ENCODE peak calls at places on chromosomes 3 and 15, in five cellular contexts. V, R, A, E and S are unnamed samples.

GRCh38 chr3:12222765-12223485 is 64.2 kb upstream of the TIMP4 start:
- DNase-seq in V (no peak), R (no peak), A (no peak), E (peak; percentile 41), S (no peak)

GRCh38 chr3:24237971-24238767 is 256.5 kb downstream of the THRB start:
- DNase-seq in V (peak; percentile 68), R (no peak), A (no peak), E (peak; percentile 97), S (peak; percentile 61)

GRCh38 chr3:140845878-140846277 is 95.8 kb upstream of the SLC25A36 start:
- DNase-seq in V (no peak), R (no peak), A (no peak), E (no peak), S (no peak)

GRCh38 chr15:98729446-98730042 is 81.2 kb downstream of the IGF1R start:
- DNase-seq in V (no peak), R (no peak), A (no peak), E (peak; percentile 47), S (peak; percentile 56)

GRCh38 chr3:5194801-5195509 is 7.4 kb downstream of the EDEM1 start:
- DNase-seq in V (peak; percentile 65), R (no peak), A (peak; percentile 37), E (peak; percentile 94), S (no peak)

GRCh38 chr15:74244818-74245341 is 8.8 kb downstream of the CCDC33 start:
- DNase-seq in V (no peak), R (no peak), A (no peak), E (no peak), S (no peak)

GRCh38 chr3:127307431-127307830 is 19.6 kb upstream of the PRR20G start:
- DNase-seq in V (no peak), R (no peak), A (no peak), E (no peak), S (no peak)

GRCh38 chr3:117661636-117662095 is 952.1 kb downstream of the TUSC7 start:
- DNase-seq in V (no peak), R (no peak), A (no peak), E (peak; percentile 17), S (no peak)

GRCh38 chr3:127452321-127452821 is 138.2 kb downstream of the TPRA1 start:
- DNase-seq in V (no peak), R (no peak), A (no peak), E (no peak), S (no peak)

GRCh38 chr15:100405179-100405578 is 63.4 kb upstream of the ADAMTS17 start:
- DNase-seq in V (no peak), R (no peak), A (no peak), E (no peak), S (no peak)

GRCh38 chr15:77118787-77119410 is 48.0 kb upstream of the TSPAN3 start:
- DNase-seq in V (peak; percentile 90), R (no peak), A (peak; percentile 17), E (peak; percentile 76), S (peak; percentile 55)

GRCh38 chr15:64524778-64525177 is 64.4 kb downstream of the ZNF609 start:
- DNase-seq in V (no peak), R (no peak), A (no peak), E (no peak), S (no peak)

GRCh38 chr3:39809181-39809994 is at the start of gene MYRIP:
- DNase-seq in V (peak; percentile 32), R (no peak), A (no peak), E (no peak), S (peak; percentile 96)

GRCh38 chr3:16299746-16300145 is 34.7 kb downstream of the OXNAD1 start:
- DNase-seq in V (no peak), R (no peak), A (no peak), E (no peak), S (no peak)

GRCh38 chr15:91348812-91349500 is 248.9 kb downstream of the SV2B start:
- DNase-seq in V (no peak), R (no peak), A (no peak), E (no peak), S (no peak)

GRCh38 chr15:87755226-87755625 is 501.3 kb downstream of the NTRK3 start:
- DNase-seq in V (no peak), R (no peak), A (no peak), E (peak; percentile 22), S (no peak)

GRCh38 chr3:50237133-50237651 is 1.2 kb downstream of the GNAI2 start:
- DNase-seq in V (peak; percentile 36), R (no peak), A (no peak), E (peak; percentile 59), S (peak; percentile 56)

GRCh38 chr3:140821493-140821892 is 120.1 kb upstream of the SLC25A36 start:
- DNase-seq in V (no peak), R (no peak), A (no peak), E (no peak), S (no peak)

GRCh38 chr3:130517541-130517940 is 564 bp downstream of the COL6A6 start:
- DNase-seq in V (no peak), R (no peak), A (no peak), E (no peak), S (peak; percentile 13)

GRCh38 chr3:66401578-66402382 is 99.0 kb downstream of the LRIG1 start:
- DNase-seq in V (no peak), R (no peak), A (no peak), E (no peak), S (no peak)

GRCh38 chr3:133938770-133939495 is 43.3 kb upstream of the RAB6B start:
- DNase-seq in V (peak; percentile 42), R (no peak), A (no peak), E (no peak), S (no peak)

GRCh38 chr15:40334941-40335795 is 5.6 kb downstream of the CCDC9B start:
- DNase-seq in V (no peak), R (no peak), A (no peak), E (no peak), S (no peak)

GRCh38 chr3:132983143-132983770 is 54.9 kb upstream of the TMEM108 start:
- DNase-seq in V (no peak), R (no peak), A (no peak), E (no peak), S (no peak)

GRCh38 chr3:32175607-32176197 is 62.8 kb upstream of the CMTM8 start:
- DNase-seq in V (peak; percentile 82), R (peak; percentile 45), A (peak; percentile 20), E (peak; percentile 61), S (peak; percentile 62)

GRCh38 chr3:48135773-48136495 is 52.3 kb downstream of the CDC25A start:
- DNase-seq in V (no peak), R (no peak), A (no peak), E (no peak), S (no peak)

GRCh38 chr3:174414902-174415301 is 444.2 kb upstream of the NAALADL2 start:
- DNase-seq in V (no peak), R (no peak), A (no peak), E (no peak), S (no peak)

GRCh38 chr3:134373278-134373941 is 837 bp downstream of the AMOTL2 start:
- DNase-seq in V (no peak), R (no peak), A (no peak), E (peak; percentile 92), S (peak; percentile 84)

GRCh38 chr3:61669676-61670299 is 108.4 kb downstream of the PTPRG start:
- DNase-seq in V (no peak), R (no peak), A (no peak), E (no peak), S (no peak)

GRCh38 chr15:56249080-56249479 is 5.4 kb upstream of the RFX7 start:
- DNase-seq in V (peak; percentile 44), R (no peak), A (no peak), E (peak; percentile 18), S (peak; percentile 20)

GRCh38 chr15:72302955-72303354 is 17.0 kb downstream of the CELF6 start:
- DNase-seq in V (no peak), R (no peak), A (no peak), E (no peak), S (no peak)

GRCh38 chr3:11818033-11818432 is 28.7 kb downstream of the TAMM41 start:
- DNase-seq in V (no peak), R (no peak), A (no peak), E (peak; percentile 21), S (peak; percentile 27)

GRCh38 chr3:195446359-195446758 is 3.5 kb upstream of the ACAP2 start:
- DNase-seq in V (no peak), R (no peak), A (no peak), E (no peak), S (no peak)

GRCh38 chr3:187651282-187651681 is 18.9 kb downstream of the SST start:
- DNase-seq in V (no peak), R (no peak), A (no peak), E (no peak), S (no peak)